ENCODE peak calls at places on chromosome 1, in seven cellular contexts. S, H, W, Q, R, G and Z are unnamed samples.

GRCh38 chr1:91736999-91737615 is 148.8 kb downstream of the TGFBR3 start:
- DNase-seq in W (no peak), R (no peak), Q (no peak), G (peak; percentile 86), H (peak; percentile 67), S (no peak), Z (peak; percentile 19)

GRCh38 chr1:212670882-212671281 is 28.8 kb downstream of the BATF3 start:
- DNase-seq in H (no peak), Q (no peak), G (no peak), S (no peak), R (no peak), W (no peak), Z (no peak)

GRCh38 chr1:17729909-17730308 is 25.2 kb upstream of the ACTL8 start:
- DNase-seq in G (no peak), Q (no peak), R (no peak), W (no peak), S (no peak), H (no peak), Z (no peak)

GRCh38 chr1:53145942-53146708 is 3.7 kb upstream of the SLC1A7 start:
- DNase-seq in G (peak; percentile 95), Q (peak; percentile 73), S (no peak), W (no peak), R (peak; percentile 61), H (peak; percentile 99), Z (peak; percentile 8)

GRCh38 chr1:16120940-16121410 is 34.9 kb downstream of the EPHA2 start:
- DNase-seq in H (no peak), S (no peak), R (no peak), G (peak; percentile 88), Q (peak; percentile 10), W (no peak), Z (no peak)

GRCh38 chr1:32791881-32792280 is 25.3 kb downstream of the YARS1 start:
- DNase-seq in H (no peak), W (no peak), G (peak; percentile 29), S (no peak), R (no peak), Q (no peak), Z (no peak)

GRCh38 chr1:6426321-6426971 is 1.9 kb downstream of the ESPN start:
- DNase-seq in Q (no peak), R (no peak), H (no peak), G (no peak), W (no peak), S (no peak), Z (no peak)

GRCh38 chr1:41493117-41493536 is 8.6 kb upstream of the EDN2 start:
- DNase-seq in R (no peak), W (no peak), H (peak; percentile 95), G (peak; percentile 87), Q (no peak), S (no peak), Z (no peak)

GRCh38 chr1:8858888-8859706 is 19.4 kb downstream of the ENO1 start:
- DNase-seq in Q (no peak), H (peak; percentile 78), G (peak; percentile 72), W (no peak), R (no peak), S (peak; percentile 66), Z (peak; percentile 60)

GRCh38 chr1:29123871-29124365 is at the start of gene TMEM200B:
- DNase-seq in S (no peak), G (no peak), H (no peak), Q (peak; percentile 50), W (no peak), R (no peak), Z (peak; percentile 23)

GRCh38 chr1:27562483-27563406 is 41.2 kb downstream of the AHDC1 start:
- DNase-seq in R (no peak), H (no peak), S (no peak), W (no peak), Q (no peak), G (no peak), Z (no peak)

GRCh38 chr1:27564710-27565649 is 39.0 kb downstream of the AHDC1 start:
- DNase-seq in G (no peak), H (no peak), W (no peak), Q (no peak), R (no peak), S (no peak), Z (no peak)

GRCh38 chr1:27562021-27562420 is 41.9 kb downstream of the AHDC1 start:
- DNase-seq in Q (no peak), S (no peak), R (no peak), W (no peak), H (no peak), G (no peak), Z (no peak)

GRCh38 chr1:27564264-27564579 is 39.7 kb downstream of the AHDC1 start:
- DNase-seq in H (no peak), G (no peak), W (no peak), Q (no peak), R (no peak), S (no peak), Z (no peak)

DNA sequence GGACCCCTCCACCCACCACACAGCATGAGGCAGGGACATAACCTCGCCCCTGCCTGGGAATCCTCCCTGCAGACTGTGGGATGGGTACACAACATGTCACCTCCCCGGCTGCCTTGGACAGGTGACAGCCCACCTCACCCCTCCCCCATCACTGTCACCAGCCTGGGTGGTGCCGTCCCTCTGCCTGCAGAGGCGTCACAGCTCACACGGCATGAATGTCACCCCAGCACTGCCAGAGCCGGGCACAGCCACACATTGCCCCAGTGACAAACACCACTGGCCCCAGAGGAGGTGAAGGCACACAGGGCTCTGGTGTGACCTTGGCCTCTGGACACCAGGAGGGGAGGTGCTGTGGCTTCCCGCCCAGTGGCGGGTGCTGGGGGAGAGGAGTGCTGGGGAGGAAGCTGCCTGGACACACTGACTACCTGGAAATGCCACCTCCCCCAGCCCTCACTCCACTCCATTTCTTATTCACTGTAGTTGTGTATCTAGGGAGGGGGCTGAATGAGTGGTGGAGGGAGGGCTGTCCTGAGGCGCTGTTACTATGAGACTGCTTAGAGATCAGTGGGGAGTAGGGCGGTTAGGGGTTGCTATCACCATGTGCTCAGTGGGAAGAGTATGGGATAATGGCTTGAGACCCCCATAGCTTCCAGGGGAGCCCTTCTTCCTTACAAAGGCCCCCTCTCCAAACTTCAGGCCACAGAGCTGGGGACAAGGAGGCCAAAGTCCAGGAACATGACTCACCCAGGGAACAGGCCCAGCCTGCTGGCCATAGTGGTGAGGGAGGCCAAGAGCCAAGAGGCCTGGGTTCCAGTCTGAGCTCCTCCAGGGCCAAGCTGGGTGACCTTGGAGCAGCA is 40.3 kb downstream of the AHDC1 start:
- DNase-seq in H (peak; percentile 58), Q (peak; percentile 80), R (no peak), G (peak; percentile 61), S (no peak), W (no peak), Z (no peak)
- H3K4me3 ChIP-seq in H (no peak overlapping the region), Q (no peak overlapping the region), R (no peak overlapping the region), G (no peak overlapping the region), S (no peak overlapping the region), W (no peak overlapping the region), Z (no peak overlapping the region)

GRCh38 chr1:203281033-203281432 is 24.3 kb upstream of the BTG2 start:
- DNase-seq in R (no peak), W (peak; percentile 39), H (no peak), S (no peak), G (peak; percentile 60), Q (no peak), Z (no peak)

GRCh38 chr1:203278087-203278884 is 27.0 kb upstream of the BTG2 start:
- DNase-seq in W (peak; percentile 55), H (peak; percentile 79), G (no peak), Q (peak; percentile 73), R (peak; percentile 73), S (no peak), Z (no peak)

GRCh38 chr1:203276916-203277535 is 28.3 kb upstream of the BTG2 start:
- DNase-seq in R (no peak), W (peak; percentile 40), Q (no peak), H (no peak), S (no peak), G (no peak), Z (no peak)

GRCh38 chr1:203280061-203280460 is 25.3 kb upstream of the BTG2 start:
- DNase-seq in G (no peak), S (no peak), W (no peak), Q (no peak), R (no peak), H (no peak), Z (no peak)

GRCh38 chr1:203278885-203279406 is 26.4 kb upstream of the BTG2 start:
- DNase-seq in W (peak; percentile 57), R (no peak), H (no peak), S (no peak), G (no peak), Q (no peak), Z (no peak)
- H3K4me1 ChIP-seq in W (peaks cover 8% of the 10 kb centered on the region), R (peaks cover 47% of the 10 kb centered on the region), H (peaks cover 6% of the 10 kb centered on the region), S (peaks cover 29% of the 10 kb centered on the region), G (peaks cover 8% of the 10 kb centered on the region), Q (peaks cover 15% of the 10 kb centered on the region), Z (no peaks in the 10 kb centered on the region)

DNA sequence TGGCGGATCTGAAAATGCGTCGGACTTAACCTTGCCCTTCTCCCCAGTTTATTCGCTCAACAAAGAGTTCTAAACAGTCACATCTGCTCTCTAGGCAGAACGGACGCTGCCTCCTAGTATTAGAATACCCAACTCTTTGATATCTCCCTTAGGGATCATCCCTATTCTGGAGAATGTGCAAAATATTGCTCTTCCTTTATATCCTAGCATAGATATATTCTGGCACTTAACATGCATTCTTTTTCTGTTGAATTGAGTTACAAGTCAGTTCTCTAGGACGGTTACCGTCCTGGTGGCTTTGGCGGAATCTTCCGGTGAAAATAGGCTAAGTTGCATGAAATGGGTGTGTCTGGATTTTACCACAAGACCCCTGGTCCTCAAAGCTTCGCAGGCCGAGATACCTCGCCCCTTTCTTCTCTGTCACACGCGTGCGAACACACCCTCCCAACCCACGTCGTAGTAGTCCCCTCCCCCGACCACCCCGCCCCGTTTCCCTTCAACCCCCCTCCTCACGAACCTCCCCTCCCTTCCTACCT is 494 bp upstream of the DNAJC6 start:
- DNase-seq in H (no peak), R (no peak), W (no peak), S (no peak), Q (no peak), G (no peak), Z (no peak)
- H3K4me3 ChIP-seq in H (no peak overlapping the region), R (peak overlapping the region; percentile 45), W (peak overlapping the region; percentile 88), S (no peak overlapping the region), Q (no peak overlapping the region), G (peak overlapping the region; percentile 48), Z (peak overlapping the region; percentile 27)

GRCh38 chr1:156478250-156478627 is 22.3 kb downstream of the MEF2D start:
- DNase-seq in W (no peak), G (no peak), R (no peak), S (no peak), Q (no peak), H (no peak), Z (no peak)

GRCh38 chr1:156479093-156480014 is 21.2 kb downstream of the MEF2D start:
- DNase-seq in R (no peak), G (no peak), Q (no peak), W (no peak), H (no peak), S (no peak), Z (no peak)

GRCh38 chr1:156481527-156481926 is 19.0 kb downstream of the MEF2D start:
- DNase-seq in R (no peak), Q (no peak), H (no peak), W (no peak), S (no peak), G (no peak), Z (no peak)

GRCh38 chr1:156480411-156481192 is 20.0 kb downstream of the MEF2D start:
- DNase-seq in R (peak; percentile 75), W (peak; percentile 88), S (peak; percentile 88), Q (no peak), H (no peak), G (peak; percentile 59), Z (peak; percentile 70)

DNA sequence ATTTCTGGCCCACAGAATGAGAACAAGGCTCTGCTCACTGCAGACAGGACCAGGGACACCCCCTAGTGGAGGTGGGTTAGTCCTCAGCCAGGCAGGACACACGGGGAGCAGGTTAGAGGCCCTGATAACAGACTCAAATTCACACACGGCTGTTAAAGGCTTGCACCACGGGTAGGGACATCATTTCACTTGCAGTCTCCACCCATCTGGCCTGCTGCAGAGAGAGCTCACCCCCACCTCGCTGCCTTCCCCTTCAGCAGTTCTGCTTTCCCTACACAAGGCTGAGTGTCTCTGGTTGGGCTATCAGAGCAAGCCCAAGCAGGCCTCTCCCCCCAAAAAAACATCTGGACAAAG is 20.6 kb downstream of the MEF2D start:
- DNase-seq in H (no peak), S (no peak), Q (no peak), G (no peak), R (no peak), W (no peak), Z (no peak)
- H3K4me1 ChIP-seq in H (peaks cover 29% of the 10 kb centered on the region), S (peaks cover 22% of the 10 kb centered on the region), Q (no peaks in the 10 kb centered on the region), G (peaks cover 29% of the 10 kb centered on the region), R (peaks cover 62% of the 10 kb centered on the region), W (peaks cover 14% of the 10 kb centered on the region), Z (no peaks in the 10 kb centered on the region)